ENCODE peak calls at places on chromosomes 3 and 15, in five cellular contexts. Z is fibroblast of lung, M is body of pancreas, D is OCI-LY7, N is A673. P is an unnamed sample.

GRCh38 chr3:50008931-50009330 is 69.0 kb downstream of the RBM6 start:
- DNase-seq in Z (peak), M (no peak), D (no peak), N (no peak), P (peak)

GRCh38 chr3:58051196-58051595 is 43.0 kb downstream of the FLNB start:
- DNase-seq in Z (peak), M (no peak), D (no peak), N (no peak), P (peak)

GRCh38 chr3:16297991-16298885 is 33.2 kb downstream of the OXNAD1 start:
- DNase-seq in Z (no peak), M (no peak), D (no peak), N (no peak), P (no peak)

GRCh38 chr15:30990036-30990435 is 1.4 kb downstream of the MTMR10 start:
- DNase-seq in Z (no peak), M (no peak), D (peak), N (peak), P (no peak)

GRCh38 chr3:32399030-32399620 is 7.5 kb downstream of the CMTM7 start:
- DNase-seq in Z (no peak), M (no peak), D (peak), N (peak), P (peak)

GRCh38 chr3:126209741-126210140 is 29.4 kb upstream of the ALDH1L1 start:
- DNase-seq in Z (no peak), M (no peak), D (no peak), N (no peak), P (no peak)

GRCh38 chr15:27826902-27827321 is 272.2 kb downstream of the OCA2 start:
- DNase-seq in Z (peak), M (no peak), D (no peak), N (no peak), P (peak)

GRCh38 chr3:141332436-141332835 is 35.9 kb upstream of the ZBTB38 start:
- DNase-seq in Z (no peak), M (no peak), D (no peak), N (no peak), P (no peak)

GRCh38 chr3:194212869-194213320 is 76.9 kb downstream of the HES1 start:
- DNase-seq in Z (peak), M (peak), D (no peak), N (no peak), P (no peak)

GRCh38 chr3:63479661-63480035 is 172.8 kb upstream of the SNTN start:
- DNase-seq in Z (no peak), M (no peak), D (no peak), N (no peak), P (no peak)

GRCh38 chr3:120516142-120516541 is 65.3 kb upstream of the FSTL1 start:
- DNase-seq in Z (no peak), M (no peak), D (no peak), N (no peak), P (no peak)

GRCh38 chr3:56775356-56775914 is 26.3 kb downstream of the ARHGEF3 start:
- DNase-seq in Z (no peak), M (no peak), D (no peak), N (no peak), P (no peak)

GRCh38 chr15:67832031-67832551 is 6.8 kb downstream of the SKOR1 start:
- DNase-seq in Z (no peak), M (no peak), D (peak), N (no peak), P (no peak)

GRCh38 chr3:187858086-187858485 is 112.8 kb upstream of the BCL6 start:
- DNase-seq in Z (no peak), M (no peak), D (no peak), N (no peak), P (no peak)

GRCh38 chr3:139134678-139135372 is 90.1 kb upstream of the PRR23C start:
- DNase-seq in Z (no peak), M (no peak), D (no peak), N (no peak), P (peak)

GRCh38 chr3:37174532-37175126 is at the start of gene LRRFIP2:
- DNase-seq in Z (peak), M (no peak), D (no peak), N (no peak), P (peak)

GRCh38 chr15:64503197-64503596 is 42.8 kb downstream of the ZNF609 start:
- DNase-seq in Z (peak), M (no peak), D (peak), N (no peak), P (no peak)

GRCh38 chr3:25448750-25449684 is 21.0 kb downstream of the RARB start:
- DNase-seq in Z (peak), M (peak), D (no peak), N (peak), P (peak)

GRCh38 chr3:104102386-104102785 is 1264.3 kb upstream of the ALCAM start:
- DNase-seq in Z (peak), M (peak), D (peak), N (peak), P (peak)

GRCh38 chr3:126519506-126520455 is 2.2 kb upstream of the UROC1 start:
- DNase-seq in Z (no peak), M (no peak), D (peak), N (no peak), P (no peak)

GRCh38 chr15:89668174-89668573 is 11.0 kb downstream of the PLIN1 start:
- DNase-seq in Z (no peak), M (no peak), D (no peak), N (no peak), P (no peak)

GRCh38 chr15:67175643-67176071 is 78.8 kb downstream of the AAGAB start:
- DNase-seq in Z (no peak), M (no peak), D (no peak), N (peak), P (peak)

GRCh38 chr3:86774082-86774691 is 216.8 kb downstream of the VGLL3 start:
- DNase-seq in Z (peak), M (no peak), D (peak), N (peak), P (peak)

GRCh38 chr3:88230638-88231037 is 80.9 kb downstream of the C3orf38 start:
- DNase-seq in Z (no peak), M (no peak), D (no peak), N (no peak), P (no peak)

GRCh38 chr3:24123596-24123995 is 178.5 kb downstream of the NR1D2 start:
- DNase-seq in Z (peak), M (no peak), D (no peak), N (peak), P (peak)

GRCh38 chr3:17398959-17399551 is 343.4 kb downstream of the TBC1D5 start:
- DNase-seq in Z (no peak), M (no peak), D (peak), N (no peak), P (no peak)

GRCh38 chr15:30991301-30992072 is at the start of gene MTMR10:
- DNase-seq in Z (peak), M (peak), D (peak), N (peak), P (peak)

GRCh38 chr3:195250473-195251251 is 20.3 kb downstream of the XXYLT1 start:
- DNase-seq in Z (no peak), M (no peak), D (peak), N (no peak), P (no peak)
- TF ChIP-seq CTCF in Z (peak), M (no peak), D (no peak), N (no peak), P (no peak)

DNA sequence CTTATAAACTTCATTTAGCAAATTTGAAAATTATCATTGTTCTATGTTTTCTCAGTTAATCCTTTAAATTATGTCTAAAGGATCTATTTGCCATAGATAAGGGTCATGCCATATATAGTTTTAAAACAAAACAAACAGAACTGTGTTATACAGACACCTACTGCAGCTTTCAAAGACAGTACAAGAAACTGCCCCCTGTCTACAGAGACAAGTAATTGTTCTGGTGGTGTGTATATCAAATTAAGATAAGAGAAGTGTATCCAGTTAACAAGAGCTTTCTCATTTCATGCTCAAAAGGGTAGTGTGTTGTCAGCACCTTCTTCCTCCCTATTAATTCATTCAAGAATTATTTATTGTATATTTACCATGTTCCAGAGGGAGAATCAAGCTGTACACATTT is 201.2 kb downstream of the FMN1 start:
- DNase-seq in Z (no peak), M (no peak), D (peak), N (peak), P (peak)
- TF ChIP-seq CTCF in Z (peak), M (no peak), D (peak), N (peak), P (peak)

GRCh38 chr15:78264304-78265136 is at the start of gene DNAJA4:
- DNase-seq in Z (peak), M (peak), D (no peak), N (peak), P (peak)
- TF ChIP-seq CTCF in Z (no peak), M (no peak), D (no peak), N (peak), P (no peak)

DNA sequence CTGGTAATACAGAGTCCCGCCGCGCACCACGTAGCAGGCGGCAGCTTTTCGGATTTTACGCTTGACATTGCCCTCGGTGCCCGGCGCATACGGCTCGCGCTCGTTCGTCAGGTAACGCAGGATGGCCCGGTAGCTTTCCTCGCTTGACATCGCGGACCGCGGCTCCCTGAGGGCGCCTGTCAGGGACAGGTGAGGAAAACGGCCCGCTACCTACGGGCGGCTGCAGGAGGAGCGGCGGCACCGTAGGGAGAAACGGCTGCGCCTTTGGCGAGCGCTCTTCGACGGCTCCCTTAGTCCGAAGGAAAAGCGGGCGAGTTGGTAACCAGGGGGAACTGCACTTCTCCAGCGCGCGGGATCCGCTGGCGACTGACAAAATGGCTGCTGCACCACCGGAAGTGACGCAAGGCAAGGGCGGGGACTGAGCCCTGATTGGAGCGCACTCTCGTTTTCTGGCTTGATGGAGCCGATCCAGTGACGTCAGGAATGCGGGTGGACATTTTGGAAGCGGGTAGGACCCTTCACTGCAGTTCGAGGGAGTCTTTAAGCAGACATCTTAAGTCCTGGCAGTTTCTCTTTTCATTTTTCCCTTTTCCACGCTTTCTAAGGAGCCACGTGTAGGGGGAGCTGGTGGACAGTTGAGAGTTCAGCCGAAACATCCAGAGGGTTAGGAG is at the start of gene ZBTB11:
- DNase-seq in Z (peak), M (peak), D (peak), N (peak), P (peak)
- TF ChIP-seq CTCF in Z (peak), M (peak), D (peak), N (peak), P (peak)

DNA sequence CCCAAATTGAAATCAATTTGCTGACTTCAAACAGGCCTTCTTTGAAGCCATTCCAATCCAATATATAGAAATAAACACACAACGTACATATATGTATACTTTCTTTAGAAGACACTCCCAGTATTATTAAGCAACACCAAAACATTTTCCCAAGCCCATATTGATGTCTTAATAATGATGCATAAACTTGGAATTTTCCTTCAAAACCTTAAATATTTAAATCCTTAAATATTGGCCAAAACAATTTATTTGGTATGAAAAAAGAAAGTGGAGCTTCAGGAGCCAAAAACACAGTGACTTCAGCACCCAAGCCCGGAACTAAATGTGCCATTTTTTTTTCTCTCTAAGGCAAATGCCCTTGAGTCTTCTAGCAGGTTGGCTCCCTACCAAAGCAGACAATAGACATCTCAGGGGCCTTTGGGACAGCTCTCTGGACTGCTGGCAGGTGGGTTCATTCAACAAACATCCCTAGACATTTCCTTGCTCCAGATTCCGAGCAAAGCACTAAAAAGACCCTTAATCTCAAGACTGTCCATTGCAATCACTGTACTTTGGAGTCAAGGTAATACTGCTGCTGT is 384.7 kb downstream of the NTRK3 start:
- DNase-seq in Z (peak), M (no peak), D (no peak), N (no peak), P (no peak)
- TF ChIP-seq CTCF in Z (no peak), M (no peak), D (no peak), N (no peak), P (no peak)

DNA sequence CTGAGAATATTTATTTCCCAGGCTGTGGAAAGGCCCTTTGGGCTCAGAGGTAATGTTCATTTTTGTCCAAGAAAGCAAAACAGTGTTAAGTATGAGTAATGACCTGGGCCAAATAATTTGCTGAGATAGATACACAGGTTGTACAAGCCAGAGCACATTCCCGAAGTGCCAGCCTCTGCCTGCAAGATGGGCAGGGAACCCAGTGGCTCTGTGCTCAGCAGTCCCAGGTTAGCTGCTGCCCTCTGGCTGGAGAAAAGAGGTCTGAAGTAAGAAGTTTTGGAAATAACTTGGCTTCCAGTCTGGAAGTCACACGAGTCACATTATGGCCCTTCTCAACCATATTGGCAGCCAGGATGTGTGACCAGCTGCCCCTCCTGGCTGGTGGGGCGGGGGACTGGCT is 20.2 kb downstream of the MYZAP start:
- DNase-seq in Z (no peak), M (peak), D (no peak), N (no peak), P (peak)
- TF ChIP-seq CTCF in Z (no peak), M (peak), D (no peak), N (no peak), P (peak)

DNA sequence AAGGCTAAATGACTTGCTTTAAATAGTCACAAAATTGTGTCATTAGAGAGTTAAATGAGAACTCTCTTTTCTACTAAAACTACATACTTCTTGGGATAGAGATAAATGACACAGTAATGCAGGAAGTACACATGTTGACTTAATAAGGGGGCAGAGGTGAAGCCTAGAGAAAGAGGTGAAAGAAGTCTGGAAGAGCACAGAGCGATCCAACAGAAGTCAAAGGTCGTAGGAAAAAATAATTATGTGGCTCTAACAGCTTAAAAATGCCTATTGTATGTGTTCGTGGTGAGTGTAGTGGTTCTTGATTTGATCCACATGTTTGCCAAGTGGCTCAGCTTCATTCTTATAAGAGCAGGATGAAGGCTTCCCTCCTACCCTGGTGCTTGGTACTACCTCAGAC is 61.7 kb downstream of the TMEM212 start:
- DNase-seq in Z (peak), M (no peak), D (no peak), N (no peak), P (no peak)
- TF ChIP-seq CTCF in Z (no peak), M (no peak), D (no peak), N (no peak), P (no peak)

GRCh38 chr3:44529927-44530326 is 25.1 kb upstream of the ZKSCAN7 start:
- DNase-seq in Z (no peak), M (no peak), D (peak), N (no peak), P (peak)
- TF ChIP-seq CTCF in Z (peak), M (no peak), D (peak), N (peak), P (peak)